ENCODE peak calls at places on chromosomes 6 and 20, in nine cellular contexts. D, R, F, W, M, K, J, C and Y are unnamed samples.

GRCh38 chr20:22217712-22218352 is 366.5 kb downstream of the FOXA2 start:
- DNase-seq in D (no peak), F (no peak), W (no peak), K (no peak), C (no peak), J (no peak), M (no peak), R (no peak), Y (no peak)

GRCh38 chr6:21826031-21826430 is 232.5 kb downstream of the SOX4 start:
- DNase-seq in J (peak; percentile 42), C (no peak), R (no peak), D (peak; percentile 65), K (no peak), W (peak; percentile 31), M (no peak), F (peak; percentile 93), Y (no peak)

GRCh38 chr6:152338335-152339125 is 298.6 kb downstream of the SYNE1 start:
- DNase-seq in K (peak; percentile 37), C (peak; percentile 46), R (no peak), J (peak; percentile 21), M (peak; percentile 37), W (peak; percentile 39), F (peak; percentile 22), D (peak; percentile 59), Y (peak; percentile 59)

GRCh38 chr6:136738178-136739057 is 53.9 kb downstream of the MAP3K5 start:
- DNase-seq in F (no peak), K (peak; percentile 58), R (no peak), J (peak; percentile 26), C (peak; percentile 38), W (no peak), D (no peak), M (peak; percentile 57), Y (peak; percentile 62)

GRCh38 chr20:4064118-4064962 is 49.0 kb upstream of the RNF24 start:
- DNase-seq in F (peak; percentile 65), D (no peak), R (peak; percentile 78), M (peak; percentile 88), K (peak; percentile 99), J (peak; percentile 93), C (peak; percentile 95), W (peak; percentile 88), Y (peak; percentile 97)

GRCh38 chr6:104953410-104953953 is 3.4 kb upstream of the LIN28B start:
- DNase-seq in D (no peak), F (peak; percentile 94), R (no peak), K (no peak), J (no peak), M (no peak), W (no peak), C (no peak), Y (no peak)

GRCh38 chr6:122400121-122400450 is 634 bp downstream of the HSF2 start:
- DNase-seq in R (no peak), J (no peak), M (no peak), W (peak; percentile 3), D (no peak), F (peak; percentile 16), C (peak; percentile 8), K (peak; percentile 14), Y (no peak)

GRCh38 chr20:10447028-10447427 is 11.9 kb downstream of the SLX4IP start:
- DNase-seq in M (no peak), J (peak; percentile 84), R (peak; percentile 36), C (peak; percentile 72), D (no peak), K (peak; percentile 82), F (no peak), W (peak; percentile 66), Y (peak; percentile 62)

GRCh38 chr6:31657406-31658157 is 1.9 kb downstream of the APOM start:
- DNase-seq in D (no peak), M (no peak), F (no peak), J (no peak), R (no peak), W (no peak), K (no peak), C (no peak), Y (no peak)

GRCh38 chr6:31529329-31530150 is 778 bp downstream of the MCCD1 start:
- DNase-seq in M (no peak), J (no peak), W (no peak), R (no peak), C (no peak), K (no peak), D (no peak), F (peak; percentile 49), Y (no peak)

GRCh38 chr6:77425216-77425615 is 38.1 kb downstream of the HTR1B start:
- DNase-seq in D (no peak), F (no peak), J (no peak), M (no peak), R (no peak), K (peak; percentile 34), C (no peak), W (no peak), Y (peak; percentile 22)

GRCh38 chr6:87016772-87017171 is 78.1 kb downstream of the CGA start:
- DNase-seq in F (no peak), C (no peak), J (no peak), R (no peak), D (no peak), K (no peak), W (no peak), M (no peak), Y (no peak)

GRCh38 chr20:11542645-11543044 is 375.0 kb upstream of the BTBD3 start:
- DNase-seq in R (no peak), K (no peak), F (no peak), J (no peak), M (no peak), W (no peak), C (no peak), D (no peak), Y (no peak)

GRCh38 chr20:11540558-11540957 is 377.1 kb upstream of the BTBD3 start:
- DNase-seq in D (no peak), M (no peak), F (no peak), C (no peak), J (no peak), W (no peak), K (no peak), R (no peak), Y (no peak)

GRCh38 chr20:11537032-11537431 is 380.7 kb upstream of the BTBD3 start:
- DNase-seq in D (no peak), R (no peak), M (no peak), C (no peak), K (no peak), F (no peak), W (no peak), J (no peak), Y (no peak)
- H3K4me3 ChIP-seq in D (no peak overlapping the region), R (no peak overlapping the region), M (no peak overlapping the region), C (no peak overlapping the region), K (no peak overlapping the region), F (no peak overlapping the region), W (no peak overlapping the region), J (no peak overlapping the region), Y (no peak overlapping the region)

GRCh38 chr6:43702522-43703440 is 15.2 kb upstream of the MRPS18A start:
- DNase-seq in C (peak; percentile 96), J (peak; percentile 83), M (peak; percentile 90), D (peak; percentile 64), K (peak; percentile 96), R (peak; percentile 57), W (peak; percentile 82), F (peak; percentile 99), Y (peak; percentile 97)
- H3K4me3 ChIP-seq in C (no peak overlapping the region), J (no peak overlapping the region), M (no peak overlapping the region), D (no peak overlapping the region), K (no peak overlapping the region), R (no peak overlapping the region), W (no peak overlapping the region), F (no peak overlapping the region), Y (no peak overlapping the region)

DNA sequence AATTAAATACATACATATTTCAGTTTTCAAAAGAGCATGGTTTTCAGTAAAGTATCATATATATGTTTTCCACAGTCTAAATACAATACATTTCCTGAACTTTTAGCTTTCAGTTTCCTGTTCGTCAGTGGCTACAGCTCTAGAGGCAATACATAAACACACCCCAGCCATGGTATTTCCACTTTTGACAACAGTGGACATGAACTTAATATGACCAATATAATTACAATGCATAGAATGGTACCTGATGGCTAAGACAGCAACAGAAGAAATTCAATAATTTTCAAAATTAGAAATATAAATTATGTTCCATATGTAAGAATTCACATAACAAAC is 19.3 kb downstream of the FKBP5 start:
- DNase-seq in W (peak; percentile 66), J (peak; percentile 64), C (no peak), F (no peak), M (no peak), D (no peak), R (no peak), K (no peak), Y (peak; percentile 69)
- H3K4me3 ChIP-seq in W (peak overlapping the region; percentile 1), J (no peak overlapping the region), C (peak overlapping the region; percentile 3), F (no peak overlapping the region), M (no peak overlapping the region), D (no peak overlapping the region), R (no peak overlapping the region), K (no peak overlapping the region), Y (peak overlapping the region; percentile 2)

GRCh38 chr6:27294409-27294808 is 17.7 kb downstream of the POM121L2 start:
- DNase-seq in W (no peak), M (no peak), R (no peak), C (no peak), K (no peak), F (no peak), J (no peak), D (peak; percentile 16), Y (no peak)

GRCh38 chr6:27297857-27298730 is 14.0 kb downstream of the POM121L2 start:
- DNase-seq in J (peak; percentile 51), K (peak; percentile 75), W (peak; percentile 74), C (peak; percentile 51), F (peak; percentile 89), R (no peak), D (peak; percentile 71), M (no peak), Y (peak; percentile 55)

GRCh38 chr6:27295301-27296079 is 16.6 kb downstream of the POM121L2 start:
- DNase-seq in C (peak; percentile 73), J (peak; percentile 85), R (no peak), K (peak; percentile 88), D (peak; percentile 71), W (peak; percentile 91), F (peak; percentile 95), M (no peak), Y (peak; percentile 72)

GRCh38 chr6:27297484-27297856 is 14.6 kb downstream of the POM121L2 start:
- DNase-seq in K (no peak), R (no peak), W (no peak), D (no peak), J (no peak), F (no peak), C (no peak), M (no peak), Y (no peak)

GRCh38 chr6:27296106-27296783 is 15.8 kb downstream of the POM121L2 start:
- DNase-seq in J (peak; percentile 41), F (peak; percentile 92), K (peak; percentile 47), W (peak; percentile 58), C (peak; percentile 35), R (no peak), D (peak; percentile 64), M (no peak), Y (peak; percentile 61)
- H3K4me3 ChIP-seq in J (peak overlapping the region; percentile 48), F (peak overlapping the region; percentile 63), K (peak overlapping the region; percentile 73), W (peak overlapping the region; percentile 65), C (peak overlapping the region; percentile 65), R (peak overlapping the region; percentile 45), D (peak overlapping the region; percentile 41), M (no peak overlapping the region), Y (peak overlapping the region; percentile 57)